ENCODE peak calls at places on chromosomes 5 and 9, in five cellular contexts. Z, H, D, M and P are unnamed samples.

GRCh38 chr5:152260940-152261339 is 144.1 kb downstream of the NMUR2 start:
- DNase-seq in Z (no peak), M (no peak), H (no peak), D (no peak), P (no peak)

GRCh38 chr5:5350101-5350500 is 72.4 kb upstream of the ICE1 start:
- DNase-seq in M (no peak), H (peak; percentile 82), D (no peak), Z (no peak), P (no peak)

GRCh38 chr9:68575821-68576220 is 35.1 kb upstream of the TMEM252 start:
- DNase-seq in H (no peak), Z (no peak), M (no peak), D (no peak), P (no peak)

GRCh38 chr9:126159661-126160060 is 167.0 kb upstream of the MVB12B start:
- DNase-seq in Z (peak; percentile 2), H (no peak), M (no peak), D (no peak), P (no peak)

GRCh38 chr5:175469916-175470315 is 8.4 kb upstream of the SFXN1 start:
- DNase-seq in H (no peak), Z (no peak), D (no peak), M (no peak), P (no peak)

GRCh38 chr9:134268308-134268724 is 57.9 kb upstream of the RXRA start:
- DNase-seq in D (no peak), Z (peak; percentile 79), H (no peak), M (peak; percentile 59), P (no peak)

GRCh38 chr5:138038826-138039225 is 5.9 kb upstream of the FAM13B start:
- DNase-seq in H (no peak), Z (no peak), D (no peak), M (no peak), P (no peak)

GRCh38 chr9:1929722-1930621 is 85.2 kb upstream of the SMARCA2 start:
- DNase-seq in Z (no peak), D (no peak), H (no peak), M (peak; percentile 84), P (peak; percentile 48)

GRCh38 chr5:78243639-78244038 is 50.9 kb downstream of the AP3B1 start:
- DNase-seq in Z (no peak), H (no peak), M (no peak), D (no peak), P (no peak)

GRCh38 chr5:172897691-172898512 is 61.3 kb upstream of the RPL26L1 start:
- DNase-seq in D (peak; percentile 35), H (peak; percentile 96), M (no peak), Z (no peak), P (no peak)

GRCh38 chr5:170540276-170540675 is 36.5 kb downstream of the KCNIP1 start:
- DNase-seq in M (no peak), D (no peak), H (no peak), Z (no peak), P (no peak)

GRCh38 chr5:68432682-68433081 is 217.1 kb downstream of the PIK3R1 start:
- DNase-seq in M (no peak), D (no peak), H (no peak), Z (no peak), P (no peak)

GRCh38 chr9:96565684-96566360 is 53.8 kb downstream of the CDC14B start:
- DNase-seq in D (no peak), Z (no peak), M (no peak), H (no peak), P (no peak)

GRCh38 chr9:6305954-6306563 is 22.1 kb upstream of the TPD52L3 start:
- DNase-seq in H (peak; percentile 56), D (no peak), M (peak; percentile 23), Z (peak; percentile 42), P (peak; percentile 10)

GRCh38 chr5:119943148-119943547 is 313.8 kb downstream of the FAM170A start:
- DNase-seq in M (no peak), Z (no peak), D (no peak), H (no peak), P (no peak)
- TF ChIP-seq CTCF in M (no peak), Z (no peak), D (no peak), H (peak; percentile 14), P (no peak)

GRCh38 chr5:32942225-32942989 is 231.3 kb downstream of the NPR3 start:
- DNase-seq in H (peak; percentile 62), D (no peak), Z (peak; percentile 30), M (no peak), P (peak; percentile 26)
- TF ChIP-seq CTCF in H (peak; percentile 37), D (no peak), Z (peak; percentile 32), M (peak; percentile 61), P (peak; percentile 72)

GRCh38 chr9:111483862-111484563 is at the start of gene ECPAS:
- DNase-seq in D (peak; percentile 10), Z (peak; percentile 89), H (peak; percentile 88), M (no peak), P (peak; percentile 40)

GRCh38 chr9:111482656-111483418 is 1.3 kb downstream of the ECPAS start:
- DNase-seq in H (peak; percentile 73), Z (peak; percentile 85), D (peak; percentile 41), M (no peak), P (peak; percentile 38)

GRCh38 chr9:111484564-111484878 is 338 bp upstream of the ECPAS start:
- DNase-seq in Z (no peak), H (no peak), D (no peak), M (no peak), P (peak; percentile 13)

GRCh38 chr9:111483419-111483861 is 743 bp downstream of the ECPAS start:
- DNase-seq in M (no peak), H (no peak), D (no peak), Z (peak; percentile 72), P (no peak)

DNA sequence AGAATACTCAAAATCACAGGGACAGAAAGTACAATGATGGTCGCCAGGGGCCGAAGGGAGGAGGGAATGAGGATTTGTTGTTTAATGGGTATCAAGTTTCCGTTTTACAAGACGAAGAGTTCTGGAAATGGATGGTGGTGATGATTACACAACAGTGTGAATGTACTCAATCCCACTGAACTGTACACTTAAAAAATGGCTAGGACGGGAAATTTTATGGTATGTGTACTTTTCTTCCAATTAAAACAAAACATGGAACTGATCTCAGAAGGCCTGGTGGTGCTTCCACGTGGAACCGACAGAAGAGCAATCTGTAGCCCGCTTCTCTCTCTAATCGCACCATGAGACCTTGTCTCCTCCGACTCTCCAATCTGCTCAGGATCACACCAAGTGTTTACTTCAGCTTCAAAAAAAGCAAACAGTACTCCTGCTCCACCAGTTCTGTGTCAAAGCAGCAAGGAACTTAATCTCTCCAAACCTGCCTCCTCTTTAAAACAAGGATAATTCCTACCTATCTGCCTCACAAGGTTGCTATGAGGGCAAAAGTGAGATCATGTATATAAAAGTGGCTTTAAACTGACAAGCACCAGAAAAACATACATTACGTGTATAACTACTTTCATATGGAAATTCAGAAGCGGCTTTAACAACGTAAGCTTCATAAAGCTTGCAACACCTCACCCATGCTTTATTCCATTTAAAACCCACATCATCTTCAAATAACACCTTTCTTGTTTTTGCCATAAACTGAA is 2.1 kb downstream of the ECPAS start:
- DNase-seq in Z (no peak), M (no peak), D (no peak), H (peak; percentile 27), P (no peak)
- TF ChIP-seq CTCF in Z (no peak), M (no peak), D (no peak), H (no peak), P (no peak)

DNA sequence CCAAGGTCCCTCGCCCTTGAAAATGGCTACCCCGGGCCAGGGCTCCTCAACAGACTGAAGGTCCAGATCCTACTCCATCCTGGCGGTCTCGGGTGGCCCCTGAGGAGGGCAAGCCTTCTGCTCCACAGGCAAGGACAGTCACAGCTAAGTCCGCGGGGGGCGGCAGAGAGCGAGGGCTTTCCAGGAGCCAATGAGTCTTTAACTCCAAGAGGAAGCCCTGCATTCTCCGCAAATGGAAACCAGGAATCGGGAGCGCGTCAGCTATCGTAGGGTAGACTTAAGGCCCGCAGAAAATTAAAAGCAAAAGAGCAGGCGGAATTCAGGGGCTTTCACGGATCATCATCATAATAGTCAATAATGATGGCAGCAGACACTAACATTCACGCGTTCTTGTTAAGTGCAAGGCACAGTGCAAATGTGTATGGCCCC is 87.8 kb upstream of the TNFAIP8 start:
- DNase-seq in Z (peak; percentile 83), M (peak; percentile 81), D (peak; percentile 89), H (peak; percentile 84), P (peak; percentile 84)
- TF ChIP-seq CTCF in Z (peak; percentile 81), M (peak; percentile 68), D (peak; percentile 32), H (no peak), P (peak; percentile 34)

GRCh38 chr5:179186801-179187200 is 126.6 kb downstream of the ZNF354C start:
- DNase-seq in Z (no peak), H (no peak), M (no peak), D (no peak), P (no peak)

GRCh38 chr5:179188636-179189035 is 128.5 kb downstream of the ZNF354C start:
- DNase-seq in M (no peak), Z (no peak), D (no peak), H (no peak), P (no peak)

GRCh38 chr5:179186092-179186419 is 125.9 kb downstream of the ZNF354C start:
- DNase-seq in D (no peak), H (no peak), M (no peak), Z (no peak), P (no peak)

GRCh38 chr5:179187681-179188575 is 127.8 kb downstream of the ZNF354C start:
- DNase-seq in H (no peak), Z (no peak), M (no peak), D (no peak), P (no peak)

DNA sequence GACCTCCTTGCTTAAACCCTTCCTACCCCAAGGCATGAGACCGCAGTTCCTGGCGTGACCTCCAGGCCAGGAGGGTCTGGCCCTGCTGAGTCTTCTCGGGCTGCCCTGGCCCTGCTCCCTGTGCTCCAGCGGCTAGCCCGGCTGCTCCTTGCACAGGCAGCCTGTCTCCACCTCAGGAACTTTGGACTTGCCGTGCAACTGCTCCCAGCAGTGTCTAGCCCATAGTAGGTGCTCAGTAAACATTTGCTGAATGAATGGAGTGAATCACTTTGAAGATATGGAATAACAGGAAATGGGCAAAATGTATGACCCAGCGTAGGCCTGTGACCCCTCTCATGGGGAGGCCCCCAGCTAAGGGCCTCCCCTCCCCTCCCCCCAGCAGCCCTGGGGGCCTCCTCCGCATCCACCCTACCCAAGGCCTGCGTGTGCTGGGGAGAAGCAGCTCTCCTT is 127.1 kb downstream of the ZNF354C start:
- DNase-seq in M (no peak), D (no peak), H (no peak), Z (no peak), P (no peak)
- TF ChIP-seq CTCF in M (no peak), D (no peak), H (no peak), Z (no peak), P (no peak)

GRCh38 chr5:86460519-86460918 is 157.2 kb upstream of the COX7C start:
- DNase-seq in Z (no peak), H (no peak), D (no peak), M (no peak), P (no peak)

GRCh38 chr5:86465052-86465838 is 152.5 kb upstream of the COX7C start:
- DNase-seq in H (no peak), D (no peak), Z (no peak), M (no peak), P (no peak)

GRCh38 chr5:86461169-86461956 is 156.4 kb upstream of the COX7C start:
- DNase-seq in Z (no peak), D (no peak), H (no peak), M (no peak), P (no peak)

DNA sequence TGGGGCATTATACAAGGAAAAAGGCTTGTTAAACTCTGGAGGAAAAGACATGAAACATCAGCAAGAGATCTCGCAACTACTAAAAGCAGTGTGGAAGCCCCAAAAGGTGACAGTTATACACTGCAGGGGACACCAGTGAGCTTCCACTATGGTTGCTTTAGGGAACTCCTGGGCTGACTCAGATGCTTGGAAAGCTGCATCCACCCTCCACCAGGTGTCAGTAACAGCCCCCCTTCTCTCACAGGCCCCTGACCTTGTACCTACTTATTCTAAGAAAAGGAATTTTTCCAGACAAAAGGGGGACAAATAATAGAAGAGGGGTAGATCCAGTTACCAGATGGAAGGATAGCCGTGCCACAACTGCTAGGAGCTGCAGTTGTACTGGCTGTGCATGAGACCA is 154.4 kb upstream of the COX7C start:
- DNase-seq in Z (peak; percentile 6), D (no peak), H (peak; percentile 15), M (no peak), P (no peak)
- TF ChIP-seq CTCF in Z (no peak), D (no peak), H (no peak), M (no peak), P (peak; percentile 11)